ENCODE peak calls at places on chromosomes 12 and 14, in seven cellular contexts. D is effector memory CD4-positive, alpha-beta T cell; L is psoas muscle; I is spleen; B is HCT116; K is H9; S is adrenal gland. Y is an unnamed sample. For H3K27me3, the result is how much of the 10 kb centered on the place peaks cover.

GRCh38 chr12:51082561-51083139 is 746 bp downstream of the CSRNP2 start:
- DNase-seq in D (no peak), L (no peak), I (no peak), B (no peak), K (peak), S (peak), Y (peak)

GRCh38 chr12:1680804-1681492 is 9.9 kb upstream of the ADIPOR2 start:
- DNase-seq in D (no peak), L (no peak), I (no peak), B (no peak), K (no peak), S (no peak), Y (no peak)

GRCh38 chr12:50633950-50634349 is 129.2 kb downstream of the DIP2B start:
- DNase-seq in D (no peak), L (no peak), I (no peak), B (no peak), K (no peak), S (no peak), Y (no peak)

GRCh38 chr14:24334431-24335271 is at the start of gene ADCY4:
- DNase-seq in D (no peak), L (peak), I (peak), B (no peak), K (no peak), S (no peak), Y (no peak)

GRCh38 chr12:27304856-27305255 is 27.8 kb upstream of the BMAL2 start:
- DNase-seq in D (no peak), L (no peak), I (no peak), B (no peak), K (no peak), S (no peak), Y (no peak)

GRCh38 chr14:51004801-51005526 is 60.7 kb upstream of the PYGL start:
- DNase-seq in D (no peak), L (no peak), I (no peak), B (no peak), K (no peak), S (no peak), Y (no peak)

GRCh38 chr14:91252901-91253794 is 8.6 kb upstream of the GPR68 start:
- DNase-seq in D (peak), L (peak), I (peak), B (no peak), K (peak), S (peak), Y (no peak)

GRCh38 chr14:63204407-63205280 is at the start of gene RHOJ:
- DNase-seq in D (no peak), L (peak), I (peak), B (no peak), K (peak), S (no peak), Y (peak)

GRCh38 chr12:47387991-47388390 is 308.2 kb upstream of the AMIGO2 start:
- DNase-seq in D (no peak), L (no peak), I (no peak), B (no peak), K (no peak), S (no peak), Y (no peak)

GRCh38 chr14:67962215-67962644 is 142.7 kb downstream of the RAD51B start:
- DNase-seq in D (no peak), L (no peak), I (no peak), B (no peak), K (no peak), S (no peak), Y (peak)

GRCh38 chr14:74610866-74611671 is 968 bp downstream of the LTBP2 start:
- DNase-seq in D (no peak), L (no peak), I (peak), B (no peak), K (peak), S (no peak), Y (no peak)

DNA sequence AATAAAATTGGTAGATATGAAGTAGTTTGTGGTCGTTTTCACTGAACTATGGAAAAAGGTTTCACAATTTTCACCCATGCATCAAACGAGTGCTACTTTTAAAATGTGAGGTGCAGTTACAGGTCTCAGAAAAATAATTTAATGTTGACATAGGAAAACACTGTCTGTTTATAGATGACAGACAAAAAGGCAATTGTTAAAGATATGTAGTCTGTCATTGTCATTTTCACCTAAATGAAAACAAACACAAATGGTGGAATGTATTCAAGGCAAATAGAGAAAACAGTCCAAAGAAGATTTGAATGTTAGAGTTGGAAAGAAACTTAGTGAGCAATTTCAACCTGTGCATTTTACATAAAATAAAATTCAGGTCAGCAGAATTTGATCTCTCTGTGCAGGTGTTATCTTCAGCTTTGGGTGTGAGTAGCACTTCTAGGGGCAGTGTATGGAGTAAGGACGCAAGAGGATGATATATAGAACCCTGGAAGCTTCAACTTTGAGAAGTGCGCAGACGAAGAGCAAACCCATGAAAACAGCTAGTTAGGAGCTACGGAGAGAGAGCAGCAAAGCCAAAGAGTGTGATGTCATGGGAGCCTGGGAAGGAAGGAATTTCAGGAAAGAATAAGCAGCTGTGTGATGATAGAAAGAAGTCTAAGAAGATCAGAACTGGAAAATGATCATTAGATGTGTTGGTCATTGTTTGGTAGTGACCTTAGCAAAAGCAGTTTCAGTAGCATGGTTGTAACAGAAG is 6.2 kb downstream of the RERG start:
- DNase-seq in D (no peak), L (no peak), I (no peak), B (no peak), K (no peak), S (no peak), Y (no peak)
- H3K27me3 ChIP-seq in D (under half), L (under half), I (under half), B (half or more), K (under half), S (under half), Y (under half)

GRCh38 chr14:60515696-60516284 is 6.8 kb downstream of the SIX6 start:
- DNase-seq in D (no peak), L (no peak), I (no peak), B (no peak), K (peak), S (no peak), Y (no peak)
- H3K27me3 ChIP-seq in D (half or more), L (under half), I (under half), B (under half), K (under half), S (half or more), Y (under half)

DNA sequence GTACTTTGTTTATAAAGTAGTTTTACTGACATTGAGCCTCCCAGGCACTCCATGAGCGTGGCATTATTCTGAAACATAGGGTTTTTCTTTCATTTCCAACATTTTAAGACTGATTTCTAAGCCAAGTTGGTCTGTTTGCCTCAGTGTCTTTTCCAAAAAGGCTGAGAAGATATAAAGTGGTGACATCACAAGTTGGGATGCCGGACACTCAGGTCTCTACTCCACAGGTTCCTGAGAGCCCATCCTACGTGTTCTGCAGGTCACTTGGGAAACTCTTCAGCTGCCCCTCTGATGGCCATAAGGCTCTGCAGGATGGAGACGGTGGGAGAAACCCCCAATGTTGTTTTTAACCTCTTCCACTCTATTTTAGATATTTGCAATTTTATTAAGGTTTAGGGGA is 6.0 kb downstream of the RFX4 start:
- DNase-seq in D (no peak), L (no peak), I (no peak), B (no peak), K (no peak), S (no peak), Y (no peak)
- H3K27me3 ChIP-seq in D (under half), L (under half), I (under half), B (under half), K (half or more), S (half or more), Y (under half)

GRCh38 chr12:218221-218620 is 4.3 kb upstream of the SLC6A12 start:
- DNase-seq in D (no peak), L (no peak), I (peak), B (no peak), K (no peak), S (no peak), Y (no peak)
- H3K27me3 ChIP-seq in D (under half), L (under half), I (under half), B (under half), K (under half), S (under half), Y (under half)

GRCh38 chr12:52257074-52257551 is 17.3 kb upstream of the KRT86 start:
- DNase-seq in D (no peak), L (no peak), I (peak), B (no peak), K (no peak), S (no peak), Y (peak)

GRCh38 chr12:52260351-52261210 is 13.9 kb upstream of the KRT86 start:
- DNase-seq in D (no peak), L (no peak), I (peak), B (no peak), K (no peak), S (no peak), Y (no peak)

GRCh38 chr12:52256165-52256935 is 18.1 kb upstream of the KRT86 start:
- DNase-seq in D (no peak), L (no peak), I (peak), B (no peak), K (no peak), S (no peak), Y (no peak)

GRCh38 chr12:52259850-52260249 is 14.6 kb upstream of the KRT86 start:
- DNase-seq in D (no peak), L (no peak), I (peak), B (no peak), K (no peak), S (no peak), Y (no peak)

GRCh38 chr12:52258335-52258901 is 16.0 kb upstream of the KRT86 start:
- DNase-seq in D (no peak), L (no peak), I (peak), B (no peak), K (peak), S (no peak), Y (no peak)
- H3K27me3 ChIP-seq in D (under half), L (under half), I (under half), B (under half), K (under half), S (under half), Y (under half)

DNA sequence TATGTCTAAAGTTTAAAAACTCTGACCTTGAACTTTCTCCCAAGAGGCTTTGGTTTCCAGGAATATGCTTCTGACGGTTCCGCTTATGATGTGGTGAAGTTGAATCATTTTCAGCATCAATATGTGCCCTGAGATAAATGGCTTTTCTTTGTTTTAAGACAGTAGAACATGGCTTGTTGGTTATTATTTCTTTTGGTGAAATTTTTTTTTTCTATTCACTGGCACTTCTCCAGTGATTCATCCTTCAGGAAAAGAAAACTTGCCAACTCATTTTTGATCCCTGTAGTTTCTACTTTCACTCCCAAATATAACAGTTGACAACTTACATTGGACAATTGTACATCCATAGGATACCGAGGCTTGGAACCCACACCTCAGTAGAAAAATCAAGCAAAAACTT is 1301.2 kb upstream of the FLRT2 start:
- DNase-seq in D (no peak), L (no peak), I (no peak), B (no peak), K (no peak), S (no peak), Y (no peak)
- H3K27me3 ChIP-seq in D (under half), L (under half), I (under half), B (under half), K (under half), S (under half), Y (under half)

GRCh38 chr12:130139541-130139940 is 22.7 kb upstream of the FZD10 start:
- DNase-seq in D (no peak), L (no peak), I (no peak), B (no peak), K (no peak), S (no peak), Y (no peak)
- H3K27me3 ChIP-seq in D (under half), L (under half), I (under half), B (under half), K (under half), S (under half), Y (under half)

GRCh38 chr12:109735825-109736551 is 22.4 kb downstream of the FAM222A start:
- DNase-seq in D (no peak), L (peak), I (no peak), B (no peak), K (peak), S (peak), Y (peak)

GRCh38 chr12:109737111-109737510 is 23.5 kb downstream of the FAM222A start:
- DNase-seq in D (no peak), L (no peak), I (no peak), B (no peak), K (no peak), S (peak), Y (peak)

GRCh38 chr12:109737631-109738030 is 24.0 kb downstream of the FAM222A start:
- DNase-seq in D (no peak), L (no peak), I (no peak), B (no peak), K (no peak), S (peak), Y (peak)

GRCh38 chr12:109735051-109735521 is 21.5 kb downstream of the FAM222A start:
- DNase-seq in D (no peak), L (peak), I (peak), B (no peak), K (peak), S (peak), Y (peak)

DNA sequence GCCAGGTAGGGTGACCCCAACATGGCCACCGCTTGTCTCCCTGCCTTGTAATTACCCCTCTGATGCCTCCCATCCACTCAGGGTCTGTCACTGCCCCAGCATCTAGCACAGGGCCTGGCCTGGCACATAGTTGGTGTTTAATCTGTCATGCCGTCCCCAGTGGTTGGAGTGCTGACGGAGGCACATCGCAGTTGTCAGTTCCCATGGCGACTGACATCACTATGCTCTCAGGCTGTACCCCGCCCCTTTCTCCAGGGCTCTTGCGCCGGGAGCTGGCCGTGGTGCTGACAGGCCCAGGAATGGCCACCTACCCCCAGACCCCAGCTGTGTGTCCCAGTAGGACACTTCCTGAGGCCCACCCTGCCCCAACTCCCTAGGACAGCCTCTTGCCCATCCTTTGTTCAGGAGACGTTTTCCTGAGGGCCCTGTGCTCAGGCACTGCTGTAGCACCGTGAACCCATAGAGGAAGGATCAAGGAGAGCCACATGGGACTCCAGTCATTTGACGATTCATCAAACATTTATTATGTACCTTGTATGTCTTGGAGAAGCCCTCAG is 23.0 kb downstream of the FAM222A start:
- DNase-seq in D (no peak), L (peak), I (peak), B (no peak), K (peak), S (peak), Y (peak)
- H3K27me3 ChIP-seq in D (under half), L (under half), I (under half), B (under half), K (under half), S (under half), Y (under half)

GRCh38 chr12:3364226-3364625 is 126.8 kb upstream of the PRMT8 start:
- DNase-seq in D (no peak), L (no peak), I (no peak), B (no peak), K (peak), S (no peak), Y (no peak)

GRCh38 chr12:3363608-3364007 is 127.4 kb upstream of the PRMT8 start:
- DNase-seq in D (no peak), L (no peak), I (no peak), B (no peak), K (peak), S (no peak), Y (no peak)

GRCh38 chr12:3365416-3366385 is 125.3 kb upstream of the PRMT8 start:
- DNase-seq in D (no peak), L (no peak), I (no peak), B (no peak), K (peak), S (peak), Y (peak)

GRCh38 chr12:3366451-3367155 is 124.4 kb upstream of the PRMT8 start:
- DNase-seq in D (no peak), L (no peak), I (no peak), B (no peak), K (peak), S (no peak), Y (no peak)

DNA sequence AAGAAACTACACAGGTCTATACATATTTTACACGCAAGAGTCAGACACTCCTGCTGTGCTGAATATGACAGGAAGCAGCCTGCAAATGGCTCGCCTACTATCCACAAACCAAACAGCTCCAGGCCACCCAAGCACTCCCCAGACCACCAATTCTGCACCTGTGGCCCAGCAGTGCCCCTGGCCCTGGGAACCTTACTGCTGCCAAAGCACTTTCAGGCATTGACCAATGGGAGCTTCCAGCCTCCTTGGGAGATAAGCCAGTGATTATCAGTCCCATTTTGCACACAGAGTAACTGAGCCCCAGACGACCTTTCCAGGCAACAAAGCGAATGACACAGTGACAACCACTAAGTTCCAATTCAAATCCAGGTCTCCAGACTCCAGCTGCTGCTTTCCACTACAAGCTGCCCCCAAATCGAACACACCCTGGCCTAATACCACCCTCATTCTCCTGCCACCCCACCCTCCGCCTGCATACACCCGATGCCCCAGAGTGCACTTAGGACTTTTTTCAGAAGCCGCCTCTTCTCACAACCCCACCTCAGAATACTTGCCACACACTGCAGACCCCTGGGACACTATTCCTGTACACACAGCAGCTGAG is 126.2 kb upstream of the PRMT8 start:
- DNase-seq in D (no peak), L (no peak), I (no peak), B (no peak), K (peak), S (no peak), Y (no peak)
- H3K27me3 ChIP-seq in D (under half), L (under half), I (under half), B (under half), K (under half), S (under half), Y (under half)

GRCh38 chr14:103104654-103105511 is 10.4 kb downstream of the EXOC3L4 start:
- DNase-seq in D (peak), L (peak), I (peak), B (no peak), K (peak), S (peak), Y (peak)
- H3K27me3 ChIP-seq in D (under half), L (under half), I (under half), B (under half), K (under half), S (under half), Y (under half)

Y was measured in body of pancreas.